ENCODE peak calls at places on chromosomes 11 and 22, in four cellular contexts. H, C, D and Y are unnamed samples.

GRCh38 chr11:105719073-105719846 is 109.4 kb downstream of the GRIA4 start:
- DNase-seq in H (no peak), C (no peak), D (no peak), Y (no peak)

GRCh38 chr11:7628660-7629059 is 44.6 kb downstream of the CYB5R2 start:
- DNase-seq in H (no peak), C (no peak), D (no peak), Y (no peak)

GRCh38 chr11:119652907-119653659 is 75.9 kb downstream of the NECTIN1 start:
- DNase-seq in H (no peak), C (no peak), D (no peak), Y (no peak)

GRCh38 chr11:3122775-3123201 is 42.3 kb downstream of the OSBPL5 start:
- DNase-seq in H (no peak), C (no peak), D (peak), Y (no peak)

GRCh38 chr22:37806409-37807338 is 1.1 kb upstream of the GCAT start:
- DNase-seq in H (no peak), C (no peak), D (no peak), Y (no peak)

GRCh38 chr22:36577019-36577418 is 48.1 kb upstream of the EIF3D start:
- DNase-seq in H (no peak), C (no peak), D (no peak), Y (no peak)

GRCh38 chr22:49667236-49667635 is 160.4 kb downstream of the BRD1 start:
- DNase-seq in H (no peak), C (no peak), D (peak), Y (peak)

GRCh38 chr11:124643605-124644425 is 21.2 kb downstream of the TBRG1 start:
- DNase-seq in H (no peak), C (no peak), D (no peak), Y (no peak)

GRCh38 chr11:17129003-17129402 is 51.5 kb upstream of the RPS13 start:
- DNase-seq in H (no peak), C (no peak), D (no peak), Y (no peak)

GRCh38 chr11:116842117-116842516 is 4.7 kb upstream of the APOA1 start:
- DNase-seq in H (no peak), C (no peak), D (no peak), Y (no peak)

GRCh38 chr11:59207988-59208432 is 4.7 kb downstream of the MPEG1 start:
- DNase-seq in H (peak), C (no peak), D (no peak), Y (no peak)

GRCh38 chr22:31681625-31682345 is 19.8 kb upstream of the PISD start:
- DNase-seq in H (no peak), C (no peak), D (no peak), Y (no peak)

GRCh38 chr11:28559497-28559896 is 451.3 kb downstream of the METTL15 start:
- DNase-seq in H (no peak), C (no peak), D (no peak), Y (no peak)

GRCh38 chr22:41040483-41040882 is 51.9 kb upstream of the EP300 start:
- DNase-seq in H (no peak), C (no peak), D (no peak), Y (no peak)

GRCh38 chr11:108787105-108787504 is 122.2 kb downstream of the DDX10 start:
- DNase-seq in H (no peak), C (no peak), D (no peak), Y (no peak)

GRCh38 chr11:72015511-72016061 is 16.9 kb downstream of the IL18BP start:
- DNase-seq in H (peak), C (no peak), D (no peak), Y (no peak)

GRCh38 chr11:76805206-76805913 is 22.2 kb downstream of the TSKU start:
- DNase-seq in H (no peak), C (peak), D (no peak), Y (peak)

GRCh38 chr11:122115520-122116343 is at the start of gene BLID:
- DNase-seq in H (peak), C (no peak), D (no peak), Y (no peak)

GRCh38 chr11:17933710-17934109 is 79.1 kb downstream of the SERGEF start:
- DNase-seq in H (no peak), C (no peak), D (no peak), Y (no peak)

GRCh38 chr22:44975444-44976262 is 34.2 kb downstream of the PHF21B start:
- DNase-seq in H (peak), C (no peak), D (no peak), Y (peak)

GRCh38 chr11:67450796-67451657 is 1.5 kb downstream of the GPR152 start:
- DNase-seq in H (no peak), C (no peak), D (no peak), Y (no peak)

GRCh38 chr22:36252754-36253522 is at the start of gene APOL1:
- DNase-seq in H (no peak), C (no peak), D (no peak), Y (no peak)

GRCh38 chr11:117857734-117858369 is 18.6 kb downstream of the FXYD6 start:
- DNase-seq in H (peak), C (no peak), D (no peak), Y (peak)

GRCh38 chr22:41793871-41794270 is 6.6 kb upstream of the CCDC134 start:
- DNase-seq in H (no peak), C (no peak), D (no peak), Y (no peak)

GRCh38 chr22:27947461-27947860 is 28.4 kb upstream of the PITPNB start:
- DNase-seq in H (no peak), C (no peak), D (no peak), Y (no peak)

GRCh38 chr11:122706689-122707088 is 51.2 kb downstream of the UBASH3B start:
- DNase-seq in H (no peak), C (no peak), D (no peak), Y (no peak)

GRCh38 chr11:116037851-116038250 is 533.6 kb upstream of the CADM1 start:
- DNase-seq in H (no peak), C (no peak), D (no peak), Y (no peak)

GRCh38 chr22:45608763-45609180 is 62.9 kb upstream of the ATXN10 start:
- DNase-seq in H (no peak), C (no peak), D (no peak), Y (no peak)

GRCh38 chr11:62004473-62004872 is 37.0 kb upstream of the FTH1 start:
- DNase-seq in H (no peak), C (no peak), D (no peak), Y (no peak)

GRCh38 chr11:10844364-10844763 is 13.5 kb downstream of the ZBED5 start:
- DNase-seq in H (no peak), C (no peak), D (no peak), Y (no peak)

GRCh38 chr22:33539202-33539901 is 380.9 kb downstream of the LARGE1 start:
- DNase-seq in H (no peak), C (no peak), D (no peak), Y (no peak)

GRCh38 chr11:115848080-115848479 is 343.9 kb upstream of the CADM1 start:
- DNase-seq in H (no peak), C (no peak), D (no peak), Y (no peak)

GRCh38 chr22:20750461-20751184 is 23.3 kb upstream of the SERPIND1 start:
- DNase-seq in H (peak), C (no peak), D (no peak), Y (no peak)

GRCh38 chr11:3234846-3235245 is 2.6 kb upstream of the MRGPRE start:
- DNase-seq in H (no peak), C (no peak), D (no peak), Y (no peak)

GRCh38 chr11:26335903-26336302 is 4.0 kb downstream of the ANO3 start:
- DNase-seq in H (no peak), C (no peak), D (no peak), Y (no peak)

GRCh38 chr11:77129069-77129840 is 1.2 kb downstream of the MYO7A start:
- DNase-seq in H (no peak), C (no peak), D (no peak), Y (no peak)

GRCh38 chr11:75259711-75260110 is 19.1 kb downstream of the TPBGL start:
- DNase-seq in H (no peak), C (no peak), D (peak), Y (no peak)

GRCh38 chr11:41459602-41460405 is at the start of gene LRRC4C:
- DNase-seq in H (peak), C (no peak), D (no peak), Y (no peak)

GRCh38 chr11:46387919-46388618 is 3.5 kb downstream of the CHRM4 start:
- DNase-seq in H (peak), C (no peak), D (no peak), Y (no peak)

GRCh38 chr11:27904358-27905055 is 203.4 kb downstream of the KIF18A start:
- DNase-seq in H (no peak), C (no peak), D (peak), Y (no peak)

GRCh38 chr11:1049071-1049405 is 12.5 kb upstream of the MUC6 start:
- DNase-seq in H (no peak), C (no peak), D (no peak), Y (no peak)

GRCh38 chr11:1047576-1048156 is 11.1 kb upstream of the MUC6 start:
- DNase-seq in H (no peak), C (no peak), D (peak), Y (no peak)

GRCh38 chr11:1049911-1050580 is 13.5 kb upstream of the MUC6 start:
- DNase-seq in H (no peak), C (no peak), D (peak), Y (no peak)

GRCh38 chr11:1049431-1049891 is 12.9 kb upstream of the MUC6 start:
- DNase-seq in H (no peak), C (no peak), D (no peak), Y (no peak)

DNA sequence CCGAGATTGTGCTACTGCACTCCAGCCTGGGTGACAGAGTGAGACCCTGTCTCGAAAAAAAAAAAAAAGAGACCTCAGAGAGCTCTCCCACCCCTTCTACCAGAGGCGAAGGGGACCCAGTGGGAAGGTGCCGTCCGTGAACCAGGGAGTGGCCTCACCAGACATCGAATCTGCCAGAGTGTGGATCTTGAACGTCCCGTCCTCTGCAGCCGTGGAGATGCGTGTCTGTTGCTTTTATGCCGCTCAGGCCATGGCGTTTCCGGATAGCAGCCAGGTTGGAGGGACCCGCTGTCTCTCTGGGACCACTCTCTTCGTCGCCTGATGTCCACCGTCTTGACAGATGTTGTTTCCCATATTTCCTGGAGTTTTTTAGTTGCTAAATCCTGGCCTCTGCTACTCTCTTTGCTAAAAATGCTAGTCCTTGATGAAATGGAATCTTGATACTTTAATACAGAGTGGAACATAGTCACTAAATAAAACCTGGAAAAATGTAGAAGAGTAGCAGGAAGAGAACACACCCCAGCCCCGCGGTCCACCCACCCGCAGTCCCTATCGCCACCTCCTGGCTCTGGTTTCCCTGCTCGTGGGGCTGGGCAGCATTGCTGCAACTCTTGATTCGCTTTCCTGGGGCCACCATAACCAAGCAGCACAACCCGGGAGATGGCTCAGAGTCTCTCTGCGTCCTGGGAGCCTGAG is 12.0 kb upstream of the MUC6 start:
- DNase-seq in H (no peak), C (no peak), D (no peak), Y (no peak)
- TF ChIP-seq CTCF in H (no peak), C (no peak), D (no peak), Y (no peak)

GRCh38 chr22:19270873-19271272 is 20.6 kb downstream of the CLTCL1 start:
- DNase-seq in H (no peak), C (peak), D (no peak), Y (peak)
- TF ChIP-seq CTCF in H (no peak), C (no peak), D (no peak), Y (no peak)

GRCh38 chr11:95187730-95188129 is 43.3 kb downstream of the SESN3 start:
- DNase-seq in H (no peak), C (no peak), D (no peak), Y (no peak)

GRCh38 chr11:95192717-95193116 is 38.3 kb downstream of the SESN3 start:
- DNase-seq in H (no peak), C (no peak), D (no peak), Y (no peak)

GRCh38 chr11:95193541-95193940 is 37.5 kb downstream of the SESN3 start:
- DNase-seq in H (no peak), C (no peak), D (no peak), Y (no peak)
- TF ChIP-seq CTCF in H (no peak), C (no peak), D (no peak), Y (no peak)

DNA sequence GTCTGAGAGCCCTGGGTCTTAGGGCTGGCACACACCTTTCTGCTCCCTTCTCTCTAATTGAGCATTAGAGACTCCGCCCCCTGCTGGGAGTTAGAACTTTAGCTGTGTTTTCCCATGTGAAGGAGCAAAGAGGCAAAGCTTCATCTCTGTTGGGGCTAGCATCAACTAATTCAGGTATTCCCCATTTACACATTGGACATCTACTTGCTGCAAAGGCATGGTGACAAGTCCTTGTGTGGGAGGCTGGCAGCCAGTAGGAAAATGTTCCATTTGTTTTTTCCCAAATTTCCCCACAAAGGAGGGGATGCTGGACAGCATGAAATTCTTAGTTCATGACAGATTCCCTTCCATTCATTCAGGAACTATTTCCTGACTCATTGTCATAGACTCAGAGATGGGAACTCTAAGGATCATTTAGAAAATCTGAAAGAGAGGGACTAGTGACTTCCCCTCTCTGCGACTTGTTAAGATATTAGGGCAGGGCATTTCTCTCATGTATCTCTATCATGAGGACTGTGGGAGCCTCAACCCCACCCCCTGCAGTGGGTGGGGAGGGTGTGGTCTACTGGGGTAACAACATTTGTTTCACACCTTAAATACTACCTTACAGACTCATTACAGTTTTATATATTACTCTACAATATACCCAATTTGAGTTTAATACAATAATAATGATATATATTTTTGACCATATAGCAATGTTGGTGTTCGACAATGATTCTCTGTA is 3.7 kb downstream of the CD44 start:
- DNase-seq in H (no peak), C (no peak), D (no peak), Y (no peak)
- TF ChIP-seq CTCF in H (no peak), C (no peak), D (peak), Y (no peak)

DNA sequence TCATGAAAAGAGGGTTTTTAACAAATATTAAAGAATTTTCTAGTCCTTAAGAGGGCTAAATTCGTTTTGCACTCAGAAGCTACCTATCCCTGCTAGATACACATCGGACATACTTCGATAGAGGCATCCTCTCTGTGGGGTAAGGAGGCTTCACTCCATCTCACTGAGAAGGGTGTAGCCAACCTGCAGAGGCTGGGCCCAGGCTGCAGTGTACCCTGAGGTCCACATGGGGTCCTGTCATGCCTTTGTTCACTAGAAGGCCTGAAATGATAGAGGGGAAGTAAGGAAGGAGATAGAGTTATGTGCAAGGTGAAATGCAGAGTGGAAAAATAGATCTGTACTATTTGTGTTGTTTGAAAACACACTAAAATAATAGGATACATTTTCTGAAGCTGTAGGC is 45.6 kb downstream of the IGSF9B start:
- DNase-seq in H (no peak), C (no peak), D (no peak), Y (no peak)
- TF ChIP-seq CTCF in H (no peak), C (peak), D (no peak), Y (peak)

GRCh38 chr22:25172153-25172552 is 27.5 kb upstream of the CRYBB3 start:
- DNase-seq in H (no peak), C (no peak), D (no peak), Y (no peak)
- TF ChIP-seq CTCF in H (peak), C (peak), D (peak), Y (peak)

DNA sequence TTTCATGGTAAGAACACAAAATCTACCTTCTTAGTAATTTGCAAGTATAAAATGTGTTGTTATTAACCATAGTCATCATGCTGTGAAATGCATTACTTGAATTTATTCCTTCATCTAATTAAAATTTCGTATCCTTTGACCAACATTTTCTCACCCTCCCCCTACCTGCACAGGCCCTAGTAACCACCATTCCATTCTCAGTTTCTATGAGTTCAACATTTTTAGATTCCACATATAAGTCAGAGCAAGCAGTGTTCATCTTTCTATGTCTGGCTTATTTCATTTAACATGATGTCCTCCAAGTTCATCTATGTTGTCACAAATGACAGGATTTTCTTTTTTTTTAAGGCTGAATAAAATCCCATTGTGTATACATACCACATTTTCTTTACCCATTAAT is 43.5 kb upstream of the CCDC179 start:
- DNase-seq in H (no peak), C (no peak), D (no peak), Y (no peak)
- TF ChIP-seq CTCF in H (no peak), C (no peak), D (no peak), Y (no peak)